ENCODE peak calls at places on chromosome 15, in ten cellular contexts. One of them, this sample, is unnamed.

GRCh38 chr15:92848852-92849598 is 51.1 kb upstream of the CHD2 start:
- DNase-seq in transverse colon: no peak
- DNase-seq in kidney: no peak
- DNase-seq in upper lobe of right lung: no peak
- DNase-seq in AG10803: peak
- DNase-seq in tibial nerve: no peak
- DNase-seq in fibroblast of lung: peak
- DNase-seq in PC-3: no peak
- DNase-seq in heart left ventricle: no peak
- DNase-seq in AG04450: peak
- DNase-seq in this sample: no peak

GRCh38 chr15:43975326-43975725 is 148.5 kb downstream of the WDR76 start:
- DNase-seq in kidney: no peak
- DNase-seq in tibial nerve: no peak
- DNase-seq in PC-3: no peak
- DNase-seq in heart left ventricle: no peak
- DNase-seq in upper lobe of right lung: no peak
- DNase-seq in AG10803: peak
- DNase-seq in fibroblast of lung: peak
- DNase-seq in transverse colon: no peak
- DNase-seq in AG04450: no peak
- DNase-seq in this sample: no peak

GRCh38 chr15:63318344-63318743 is 40.9 kb downstream of the APH1B start:
- DNase-seq in upper lobe of right lung: no peak
- DNase-seq in fibroblast of lung: no peak
- DNase-seq in AG04450: no peak
- DNase-seq in transverse colon: no peak
- DNase-seq in heart left ventricle: no peak
- DNase-seq in PC-3: no peak
- DNase-seq in AG10803: no peak
- DNase-seq in tibial nerve: no peak
- DNase-seq in kidney: no peak
- DNase-seq in this sample: no peak

GRCh38 chr15:49622561-49622960 is 1.7 kb downstream of the DTWD1 start:
- DNase-seq in heart left ventricle: no peak
- DNase-seq in AG04450: no peak
- DNase-seq in fibroblast of lung: peak
- DNase-seq in AG10803: peak
- DNase-seq in transverse colon: no peak
- DNase-seq in kidney: no peak
- DNase-seq in PC-3: no peak
- DNase-seq in upper lobe of right lung: no peak
- DNase-seq in tibial nerve: no peak
- DNase-seq in this sample: no peak

GRCh38 chr15:62163397-62163796 is 1.7 kb downstream of the C2CD4B start:
- DNase-seq in tibial nerve: no peak
- DNase-seq in AG10803: no peak
- DNase-seq in AG04450: no peak
- DNase-seq in kidney: no peak
- DNase-seq in upper lobe of right lung: no peak
- DNase-seq in transverse colon: no peak
- DNase-seq in PC-3: no peak
- DNase-seq in fibroblast of lung: no peak
- DNase-seq in heart left ventricle: no peak
- DNase-seq in this sample: no peak

GRCh38 chr15:40340740-40341400 is at the start of gene CCDC9B:
- DNase-seq in AG10803: peak
- DNase-seq in heart left ventricle: peak
- DNase-seq in PC-3: peak
- DNase-seq in upper lobe of right lung: peak
- DNase-seq in kidney: peak
- DNase-seq in transverse colon: peak
- DNase-seq in tibial nerve: peak
- DNase-seq in AG04450: no peak
- DNase-seq in fibroblast of lung: peak
- DNase-seq in this sample: peak

GRCh38 chr15:40927497-40928346 is 1.4 kb upstream of the DLL4 start:
- DNase-seq in fibroblast of lung: no peak
- DNase-seq in PC-3: no peak
- DNase-seq in heart left ventricle: peak
- DNase-seq in kidney: peak
- DNase-seq in AG10803: no peak
- DNase-seq in upper lobe of right lung: no peak
- DNase-seq in AG04450: no peak
- DNase-seq in transverse colon: peak
- DNase-seq in tibial nerve: no peak
- DNase-seq in this sample: no peak

GRCh38 chr15:89812126-89812846 is 2.4 kb downstream of the ANPEP start:
- DNase-seq in tibial nerve: peak
- DNase-seq in AG04450: no peak
- DNase-seq in heart left ventricle: peak
- DNase-seq in fibroblast of lung: no peak
- DNase-seq in upper lobe of right lung: no peak
- DNase-seq in PC-3: no peak
- DNase-seq in kidney: peak
- DNase-seq in transverse colon: peak
- DNase-seq in AG10803: peak
- DNase-seq in this sample: peak

GRCh38 chr15:58440922-58441321 is 9.1 kb downstream of the LIPC start:
- DNase-seq in tibial nerve: no peak
- DNase-seq in kidney: peak
- DNase-seq in PC-3: peak
- DNase-seq in transverse colon: peak
- DNase-seq in AG04450: no peak
- DNase-seq in fibroblast of lung: no peak
- DNase-seq in upper lobe of right lung: peak
- DNase-seq in heart left ventricle: no peak
- DNase-seq in AG10803: no peak
- DNase-seq in this sample: no peak

GRCh38 chr15:67838789-67839332 is 984 bp downstream of the RNU6-1 start:
- DNase-seq in AG04450: no peak
- DNase-seq in PC-3: peak
- DNase-seq in upper lobe of right lung: peak
- DNase-seq in tibial nerve: peak
- DNase-seq in fibroblast of lung: peak
- DNase-seq in heart left ventricle: peak
- DNase-seq in kidney: peak
- DNase-seq in transverse colon: peak
- DNase-seq in AG10803: peak
- DNase-seq in this sample: peak

GRCh38 chr15:48304398-48304797 is 26.8 kb upstream of the DUT start:
- DNase-seq in PC-3: no peak
- DNase-seq in fibroblast of lung: no peak
- DNase-seq in heart left ventricle: no peak
- DNase-seq in upper lobe of right lung: no peak
- DNase-seq in AG10803: no peak
- DNase-seq in AG04450: no peak
- DNase-seq in transverse colon: no peak
- DNase-seq in kidney: no peak
- DNase-seq in tibial nerve: no peak
- DNase-seq in this sample: no peak

GRCh38 chr15:87623832-87624231 is 632.7 kb downstream of the NTRK3 start:
- DNase-seq in PC-3: peak
- DNase-seq in heart left ventricle: no peak
- DNase-seq in AG10803: no peak
- DNase-seq in AG04450: no peak
- DNase-seq in kidney: no peak
- DNase-seq in transverse colon: no peak
- DNase-seq in tibial nerve: no peak
- DNase-seq in fibroblast of lung: no peak
- DNase-seq in upper lobe of right lung: no peak
- DNase-seq in this sample: no peak

GRCh38 chr15:74322558-74323180 is 44.8 kb downstream of the CYP11A1 start:
- DNase-seq in kidney: peak
- DNase-seq in AG04450: no peak
- DNase-seq in PC-3: peak
- DNase-seq in fibroblast of lung: peak
- DNase-seq in heart left ventricle: peak
- DNase-seq in tibial nerve: peak
- DNase-seq in AG10803: peak
- DNase-seq in upper lobe of right lung: peak
- DNase-seq in transverse colon: peak
- DNase-seq in this sample: no peak

GRCh38 chr15:38216763-38217162 is 35.9 kb upstream of the SPRED1 start:
- DNase-seq in transverse colon: no peak
- DNase-seq in fibroblast of lung: no peak
- DNase-seq in AG04450: no peak
- DNase-seq in kidney: no peak
- DNase-seq in upper lobe of right lung: no peak
- DNase-seq in tibial nerve: no peak
- DNase-seq in heart left ventricle: no peak
- DNase-seq in AG10803: no peak
- DNase-seq in PC-3: peak
- DNase-seq in this sample: no peak

GRCh38 chr15:42134617-42135243 is 21.7 kb downstream of the PLA2G4F start:
- DNase-seq in PC-3: peak
- DNase-seq in heart left ventricle: no peak
- DNase-seq in upper lobe of right lung: no peak
- DNase-seq in kidney: no peak
- DNase-seq in fibroblast of lung: no peak
- DNase-seq in AG10803: no peak
- DNase-seq in tibial nerve: no peak
- DNase-seq in transverse colon: no peak
- DNase-seq in AG04450: no peak
- DNase-seq in this sample: no peak

GRCh38 chr15:62606376-62607164 is 436.0 kb upstream of the TPM1 start:
- DNase-seq in AG04450: peak
- DNase-seq in AG10803: peak
- DNase-seq in fibroblast of lung: peak
- DNase-seq in kidney: no peak
- DNase-seq in upper lobe of right lung: no peak
- DNase-seq in heart left ventricle: no peak
- DNase-seq in transverse colon: no peak
- DNase-seq in tibial nerve: peak
- DNase-seq in PC-3: peak
- DNase-seq in this sample: no peak

GRCh38 chr15:31442203-31443090 is 115.8 kb downstream of the KLF13 start:
- DNase-seq in kidney: no peak
- DNase-seq in fibroblast of lung: peak
- DNase-seq in AG10803: peak
- DNase-seq in heart left ventricle: no peak
- DNase-seq in tibial nerve: no peak
- DNase-seq in transverse colon: no peak
- DNase-seq in PC-3: peak
- DNase-seq in AG04450: peak
- DNase-seq in upper lobe of right lung: no peak
- DNase-seq in this sample: no peak
- TF ChIP-seq CTCF in kidney: no peak
- TF ChIP-seq CTCF in fibroblast of lung: peak
- TF ChIP-seq CTCF in AG10803: peak
- TF ChIP-seq CTCF in heart left ventricle: peak
- TF ChIP-seq CTCF in tibial nerve: no peak
- TF ChIP-seq CTCF in transverse colon: no peak
- TF ChIP-seq CTCF in PC-3: peak
- TF ChIP-seq CTCF in AG04450: peak
- TF ChIP-seq CTCF in upper lobe of right lung: peak
- TF ChIP-seq CTCF in this sample: peak

GRCh38 chr15:75483106-75483505 is 31.6 kb upstream of the SIN3A start:
- DNase-seq in kidney: no peak
- DNase-seq in transverse colon: no peak
- DNase-seq in heart left ventricle: no peak
- DNase-seq in fibroblast of lung: no peak
- DNase-seq in AG04450: no peak
- DNase-seq in PC-3: no peak
- DNase-seq in upper lobe of right lung: no peak
- DNase-seq in tibial nerve: no peak
- DNase-seq in AG10803: no peak
- DNase-seq in this sample: no peak
- H3K4me3 ChIP-seq in kidney: no peak
- H3K4me3 ChIP-seq in transverse colon: no peak
- H3K4me3 ChIP-seq in heart left ventricle: no peak
- H3K4me3 ChIP-seq in fibroblast of lung: no peak
- H3K4me3 ChIP-seq in AG04450: no peak
- H3K4me3 ChIP-seq in PC-3: no peak
- H3K4me3 ChIP-seq in upper lobe of right lung: no peak
- H3K4me3 ChIP-seq in tibial nerve: no peak
- H3K4me3 ChIP-seq in AG10803: no peak
- H3K4me3 ChIP-seq in this sample: no peak

GRCh38 chr15:34621675-34622074 is 38.2 kb upstream of the GOLGA8B start:
- DNase-seq in transverse colon: no peak
- DNase-seq in AG10803: peak
- DNase-seq in tibial nerve: no peak
- DNase-seq in kidney: no peak
- DNase-seq in PC-3: peak
- DNase-seq in fibroblast of lung: peak
- DNase-seq in upper lobe of right lung: no peak
- DNase-seq in heart left ventricle: no peak
- DNase-seq in AG04450: no peak
- DNase-seq in this sample: no peak
- TF ChIP-seq CTCF in transverse colon: peak
- TF ChIP-seq CTCF in AG10803: peak
- TF ChIP-seq CTCF in tibial nerve: no peak
- TF ChIP-seq CTCF in kidney: peak
- TF ChIP-seq CTCF in PC-3: peak
- TF ChIP-seq CTCF in fibroblast of lung: peak
- TF ChIP-seq CTCF in upper lobe of right lung: peak
- TF ChIP-seq CTCF in heart left ventricle: peak
- TF ChIP-seq CTCF in AG04450: peak
- TF ChIP-seq CTCF in this sample: peak

DNA sequence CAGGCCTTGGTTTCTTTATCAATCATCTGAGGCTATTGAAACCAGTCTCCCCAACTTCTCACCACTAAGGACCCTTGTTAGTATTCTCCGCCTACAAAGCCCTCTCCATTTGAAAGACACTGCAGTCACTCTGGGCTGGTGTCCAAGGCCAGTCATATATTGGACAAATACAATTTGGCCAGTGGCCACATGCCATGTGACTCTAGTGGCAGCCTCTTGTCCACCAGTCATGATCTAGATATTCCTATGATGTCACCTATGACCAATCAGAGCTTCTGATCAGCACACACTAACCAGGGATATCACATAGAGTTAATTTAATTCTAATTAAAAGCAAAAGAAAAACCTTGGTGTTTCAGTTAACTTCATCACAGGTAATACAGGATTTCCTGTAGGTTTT is 68.2 kb downstream of the RAB11A start:
- DNase-seq in AG10803: no peak
- DNase-seq in fibroblast of lung: peak
- DNase-seq in PC-3: peak
- DNase-seq in AG04450: no peak
- DNase-seq in upper lobe of right lung: no peak
- DNase-seq in transverse colon: no peak
- DNase-seq in heart left ventricle: no peak
- DNase-seq in tibial nerve: no peak
- DNase-seq in kidney: no peak
- DNase-seq in this sample: no peak
- H3K4me3 ChIP-seq in AG10803: no peak
- H3K4me3 ChIP-seq in fibroblast of lung: no peak
- H3K4me3 ChIP-seq in PC-3: no peak
- H3K4me3 ChIP-seq in AG04450: no peak
- H3K4me3 ChIP-seq in upper lobe of right lung: no peak
- H3K4me3 ChIP-seq in transverse colon: no peak
- H3K4me3 ChIP-seq in heart left ventricle: no peak
- H3K4me3 ChIP-seq in tibial nerve: no peak
- H3K4me3 ChIP-seq in kidney: no peak
- H3K4me3 ChIP-seq in this sample: no peak

GRCh38 chr15:77023576-77024272 is 28.8 kb downstream of the PSTPIP1 start:
- DNase-seq in heart left ventricle: peak
- DNase-seq in tibial nerve: no peak
- DNase-seq in transverse colon: no peak
- DNase-seq in AG04450: no peak
- DNase-seq in AG10803: no peak
- DNase-seq in fibroblast of lung: no peak
- DNase-seq in upper lobe of right lung: peak
- DNase-seq in kidney: no peak
- DNase-seq in PC-3: no peak
- DNase-seq in this sample: no peak
- TF ChIP-seq CTCF in heart left ventricle: no peak
- TF ChIP-seq CTCF in tibial nerve: no peak
- TF ChIP-seq CTCF in transverse colon: no peak
- TF ChIP-seq CTCF in AG04450: no peak
- TF ChIP-seq CTCF in AG10803: no peak
- TF ChIP-seq CTCF in fibroblast of lung: no peak
- TF ChIP-seq CTCF in upper lobe of right lung: no peak
- TF ChIP-seq CTCF in kidney: no peak
- TF ChIP-seq CTCF in PC-3: no peak
- TF ChIP-seq CTCF in this sample: no peak